ENCODE peak calls at places on chromosome 13, in eight cellular contexts. One of them, this sample, is unnamed.

GRCh38 chr13:83168575-83168974 is 713.7 kb downstream of the SLITRK1 start:
- DNase-seq in activated CD8-positive, alpha-beta memory T cell treated with anti-CD3 and anti-CD28 coated beads for 1 hour: no peak
- DNase-seq in Caki2: no peak
- DNase-seq in left cardiac atrium: no peak
- DNase-seq in RWPE1: no peak
- DNase-seq in NCI-H1417: no peak
- DNase-seq in amniotic stem cell: peak
- DNase-seq in adrenal gland: no peak
- DNase-seq in this sample: no peak

GRCh38 chr13:90633849-90634248 is 713.6 kb upstream of the MIR17HG start:
- DNase-seq in adrenal gland: no peak
- DNase-seq in activated CD8-positive, alpha-beta memory T cell treated with anti-CD3 and anti-CD28 coated beads for 1 hour: no peak
- DNase-seq in RWPE1: no peak
- DNase-seq in left cardiac atrium: no peak
- DNase-seq in Caki2: no peak
- DNase-seq in NCI-H1417: no peak
- DNase-seq in amniotic stem cell: no peak
- DNase-seq in this sample: no peak

GRCh38 chr13:60226507-60226906 is 62.8 kb upstream of the DIAPH3 start:
- DNase-seq in left cardiac atrium: no peak
- DNase-seq in activated CD8-positive, alpha-beta memory T cell treated with anti-CD3 and anti-CD28 coated beads for 1 hour: no peak
- DNase-seq in amniotic stem cell: no peak
- DNase-seq in adrenal gland: peak
- DNase-seq in NCI-H1417: no peak
- DNase-seq in Caki2: no peak
- DNase-seq in RWPE1: peak
- DNase-seq in this sample: peak

GRCh38 chr13:71661921-71662320 is 205.1 kb downstream of the DACH1 start:
- DNase-seq in amniotic stem cell: no peak
- DNase-seq in left cardiac atrium: no peak
- DNase-seq in RWPE1: no peak
- DNase-seq in Caki2: no peak
- DNase-seq in adrenal gland: no peak
- DNase-seq in activated CD8-positive, alpha-beta memory T cell treated with anti-CD3 and anti-CD28 coated beads for 1 hour: no peak
- DNase-seq in NCI-H1417: no peak
- DNase-seq in this sample: no peak

GRCh38 chr13:44362394-44363040 is 11.1 kb upstream of the SERP2 start:
- DNase-seq in Caki2: no peak
- DNase-seq in amniotic stem cell: no peak
- DNase-seq in RWPE1: no peak
- DNase-seq in NCI-H1417: no peak
- DNase-seq in left cardiac atrium: no peak
- DNase-seq in activated CD8-positive, alpha-beta memory T cell treated with anti-CD3 and anti-CD28 coated beads for 1 hour: no peak
- DNase-seq in adrenal gland: no peak
- DNase-seq in this sample: no peak

GRCh38 chr13:33147832-33148231 is 131.6 kb downstream of the KL start:
- DNase-seq in adrenal gland: no peak
- DNase-seq in Caki2: no peak
- DNase-seq in activated CD8-positive, alpha-beta memory T cell treated with anti-CD3 and anti-CD28 coated beads for 1 hour: no peak
- DNase-seq in NCI-H1417: no peak
- DNase-seq in amniotic stem cell: no peak
- DNase-seq in left cardiac atrium: no peak
- DNase-seq in RWPE1: no peak
- DNase-seq in this sample: no peak

GRCh38 chr13:76271728-76272232 is 614.4 kb downstream of the KCTD12 start:
- DNase-seq in Caki2: no peak
- DNase-seq in RWPE1: no peak
- DNase-seq in NCI-H1417: no peak
- DNase-seq in amniotic stem cell: peak
- DNase-seq in adrenal gland: no peak
- DNase-seq in left cardiac atrium: no peak
- DNase-seq in activated CD8-positive, alpha-beta memory T cell treated with anti-CD3 and anti-CD28 coated beads for 1 hour: no peak
- DNase-seq in this sample: no peak

GRCh38 chr13:21218351-21219043 is 42.0 kb downstream of the MRPL57 start:
- DNase-seq in RWPE1: no peak
- DNase-seq in adrenal gland: no peak
- DNase-seq in left cardiac atrium: no peak
- DNase-seq in Caki2: no peak
- DNase-seq in activated CD8-positive, alpha-beta memory T cell treated with anti-CD3 and anti-CD28 coated beads for 1 hour: no peak
- DNase-seq in amniotic stem cell: no peak
- DNase-seq in NCI-H1417: no peak
- DNase-seq in this sample: no peak

GRCh38 chr13:52061587-52061986 is 37.1 kb downstream of the UTP14C start:
- DNase-seq in Caki2: no peak
- DNase-seq in amniotic stem cell: no peak
- DNase-seq in NCI-H1417: no peak
- DNase-seq in left cardiac atrium: no peak
- DNase-seq in RWPE1: peak
- DNase-seq in activated CD8-positive, alpha-beta memory T cell treated with anti-CD3 and anti-CD28 coated beads for 1 hour: no peak
- DNase-seq in adrenal gland: no peak
- DNase-seq in this sample: no peak

GRCh38 chr13:50699874-50700663 is 143.4 kb downstream of the DLEU7 start:
- DNase-seq in left cardiac atrium: no peak
- DNase-seq in amniotic stem cell: no peak
- DNase-seq in RWPE1: no peak
- DNase-seq in NCI-H1417: no peak
- DNase-seq in Caki2: no peak
- DNase-seq in activated CD8-positive, alpha-beta memory T cell treated with anti-CD3 and anti-CD28 coated beads for 1 hour: no peak
- DNase-seq in adrenal gland: no peak
- DNase-seq in this sample: no peak